ENCODE peak calls at places on chromosome 10, in four cellular contexts. Y is thyroid gland, L is prostate gland, J is fibroblast of lung. E is an unnamed sample.

GRCh38 chr10:50279489-50279888 is 28.2 kb upstream of the ASAH2 start:
- DNase-seq in L (no peak), J (no peak), Y (no peak), E (no peak)

GRCh38 chr10:100522945-100523344 is 3.3 kb upstream of the SEC31B start:
- DNase-seq in L (no peak), J (no peak), Y (no peak), E (no peak)

GRCh38 chr10:97714401-97715258 is 1.1 kb downstream of the MARVELD1 start:
- DNase-seq in J (peak), Y (peak), L (peak), E (no peak)

GRCh38 chr10:88460601-88461000 is 122.5 kb downstream of the RNLS start:
- DNase-seq in Y (no peak), L (no peak), J (no peak), E (no peak)

GRCh38 chr10:70053212-70053895 is 708 bp downstream of the MACROH2A2 start:
- DNase-seq in J (no peak), Y (peak), L (no peak), E (no peak)

GRCh38 chr10:9786101-9786500 is 1231.6 kb upstream of the CELF2 start:
- DNase-seq in J (peak), L (no peak), Y (no peak), E (peak)

GRCh38 chr10:16606421-16606820 is 84.7 kb upstream of the C1QL3 start:
- DNase-seq in L (no peak), J (peak), Y (no peak), E (no peak)

GRCh38 chr10:128405450-128405849 is 279.2 kb upstream of the MKI67 start:
- DNase-seq in J (no peak), Y (no peak), L (no peak), E (no peak)

GRCh38 chr10:69800109-69800508 is 1.6 kb upstream of the COL13A1 start:
- DNase-seq in J (peak), L (peak), Y (peak), E (peak)

GRCh38 chr10:78966182-78966787 is 102.5 kb upstream of the ZMIZ1 start:
- DNase-seq in L (no peak), J (no peak), Y (no peak), E (no peak)

GRCh38 chr10:96252730-96253129 is 18.6 kb downstream of the BLNK start:
- DNase-seq in L (no peak), J (no peak), Y (no peak), E (no peak)

GRCh38 chr10:128894641-128895040 is 572.4 kb upstream of the MGMT start:
- DNase-seq in Y (no peak), J (no peak), L (no peak), E (no peak)

GRCh38 chr10:58919927-58920654 is 256.4 kb upstream of the PHYHIPL start:
- DNase-seq in L (no peak), J (peak), Y (no peak), E (peak)

GRCh38 chr10:29415876-29416275 is 127.0 kb downstream of the LYZL1 start:
- DNase-seq in L (no peak), J (no peak), Y (no peak), E (no peak)

GRCh38 chr10:87861566-87861952 is 1.8 kb downstream of the KLLN start:
- DNase-seq in Y (peak), L (peak), J (peak), E (peak)

GRCh38 chr10:116761883-116762282 is 19.5 kb upstream of the HSPA12A start:
- DNase-seq in L (no peak), J (no peak), Y (no peak), E (no peak)

GRCh38 chr10:18666810-18667209 is 7.6 kb downstream of the ARL5B start:
- DNase-seq in L (no peak), J (peak), Y (no peak), E (no peak)

GRCh38 chr10:36325815-36326214 is 683.7 kb upstream of the FZD8 start:
- DNase-seq in L (no peak), Y (no peak), J (no peak), E (no peak)

GRCh38 chr10:73991846-73992245 is 6.1 kb upstream of the VCL start:
- DNase-seq in Y (no peak), J (no peak), L (no peak), E (no peak)

GRCh38 chr10:43224321-43224720 is 42.5 kb downstream of the RASGEF1A start:
- DNase-seq in J (no peak), L (no peak), Y (no peak), E (no peak)

GRCh38 chr10:44193156-44193555 is 191.7 kb downstream of the CXCL12 start:
- DNase-seq in J (no peak), L (no peak), Y (no peak), E (no peak)

GRCh38 chr10:598415-599170 is 90.9 kb downstream of the DIP2C start:
- DNase-seq in Y (no peak), J (peak), L (no peak), E (peak)

GRCh38 chr10:21506351-21506750 is 19.1 kb downstream of the SKIDA1 start:
- DNase-seq in J (no peak), L (no peak), Y (no peak), E (no peak)

GRCh38 chr10:132322621-132323048 is 9.4 kb upstream of the LRRC27 start:
- DNase-seq in Y (no peak), L (no peak), J (peak), E (no peak)
- H3K27ac ChIP-seq in Y (no peak), L (no peak), J (peak), E (peak)

DNA sequence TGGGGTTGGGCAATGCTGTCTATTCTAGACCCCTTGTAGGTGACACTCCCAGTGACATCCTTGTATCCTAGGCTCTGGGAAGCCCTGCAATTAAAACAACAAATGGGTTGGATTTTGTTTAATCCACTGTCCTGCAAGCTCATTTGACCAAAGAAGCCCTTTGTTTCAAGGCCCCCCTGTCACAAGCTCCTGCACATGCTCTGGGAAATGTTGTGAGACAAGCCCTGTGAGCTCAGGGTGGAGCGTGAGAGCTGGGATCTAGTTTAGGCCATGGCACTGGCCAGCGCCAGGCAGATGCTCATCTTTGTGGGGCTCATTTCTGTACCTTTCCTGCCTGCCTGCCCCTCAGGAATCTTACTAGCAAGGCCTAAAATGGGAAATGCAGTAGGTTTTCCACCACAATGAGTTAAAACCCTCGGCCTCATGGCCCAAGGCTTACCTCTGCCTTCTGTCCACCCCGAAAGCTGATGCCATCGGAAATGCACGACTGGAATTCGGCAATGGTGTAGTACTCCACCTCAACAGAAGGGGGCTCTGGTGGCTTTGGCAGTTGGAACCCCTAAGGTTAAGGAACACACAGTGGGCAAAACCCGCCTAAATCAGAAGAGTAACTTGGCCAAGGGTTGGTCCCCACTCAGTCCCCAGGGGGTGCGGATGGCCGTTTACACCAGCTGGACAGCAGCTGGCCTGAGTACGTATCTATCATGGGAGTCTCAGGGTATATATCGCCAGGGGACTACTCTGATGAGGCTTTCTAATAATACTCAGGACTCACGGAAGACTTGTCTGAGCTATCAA is 112.1 kb downstream of the NEURL1 start:
- DNase-seq in L (peak), J (peak), Y (peak), E (no peak)
- TF ChIP-seq CTCF in L (peak), J (peak), Y (peak), E (peak)

GRCh38 chr10:120478401-120478800 is 21.4 kb downstream of the PLPP4 start:
- DNase-seq in J (no peak), Y (no peak), L (no peak), E (no peak)

GRCh38 chr10:120479506-120479905 is 22.5 kb downstream of the PLPP4 start:
- DNase-seq in L (no peak), J (no peak), Y (no peak), E (no peak)

GRCh38 chr10:120475844-120476791 is 19.1 kb downstream of the PLPP4 start:
- DNase-seq in Y (no peak), J (no peak), L (no peak), E (no peak)

GRCh38 chr10:120477006-120477722 is 20.1 kb downstream of the PLPP4 start:
- DNase-seq in L (no peak), Y (no peak), J (no peak), E (no peak)

DNA sequence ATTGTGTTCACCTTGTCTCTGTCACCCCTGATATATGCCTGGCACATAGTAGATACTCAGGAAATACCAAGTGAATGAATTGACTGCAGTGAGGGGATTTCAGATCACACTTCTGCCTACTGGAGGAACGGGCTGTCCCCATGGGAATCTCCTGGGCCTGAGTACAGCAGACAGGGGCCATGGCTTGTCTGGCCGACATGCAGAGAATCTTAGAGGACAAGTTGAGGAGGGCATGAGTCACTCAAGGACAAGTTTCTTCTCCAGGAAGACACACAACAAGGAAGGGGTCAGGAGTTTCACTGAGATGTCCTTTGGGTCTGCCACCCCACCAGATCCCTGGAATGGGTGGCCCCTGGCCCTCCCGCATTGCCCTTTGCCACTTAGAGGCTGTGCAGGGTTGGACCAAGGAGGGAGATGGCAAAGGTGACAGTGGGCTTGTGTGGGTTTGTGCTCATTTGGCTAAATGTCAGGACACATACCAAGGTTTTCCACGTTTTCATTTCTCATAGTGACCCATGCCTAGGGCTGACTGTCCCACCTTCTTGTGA is 20.8 kb downstream of the PLPP4 start:
- DNase-seq in J (no peak), Y (no peak), L (no peak), E (no peak)
- H3K27ac ChIP-seq in J (no peak), Y (no peak), L (no peak), E (no peak)

GRCh38 chr10:112230325-112230988 is 46.9 kb upstream of the GPAM start:
- DNase-seq in J (no peak), Y (no peak), L (no peak), E (no peak)
- TF ChIP-seq CTCF in J (no peak), Y (no peak), L (no peak), E (no peak)

DNA sequence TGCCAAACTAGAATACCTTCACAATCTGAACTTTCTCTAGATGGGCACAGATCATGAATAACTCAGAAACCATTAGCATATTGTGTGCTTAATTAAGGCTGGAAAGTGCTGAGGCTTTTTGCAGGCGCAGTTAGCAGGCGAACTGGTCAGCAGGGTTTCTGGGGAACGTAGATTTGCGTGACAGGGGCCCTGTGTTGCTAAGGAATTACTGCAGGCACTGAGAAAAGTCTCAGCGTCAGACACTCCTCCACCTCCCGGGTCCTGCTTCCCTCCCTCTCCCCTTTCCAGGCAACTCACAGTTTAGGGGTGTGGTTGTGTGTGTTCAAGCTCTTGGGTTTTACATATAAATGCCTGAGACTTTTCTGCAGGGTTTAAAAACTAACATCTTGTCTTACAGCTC is 2.2 kb downstream of the MAP3K8 start:
- DNase-seq in J (peak), L (no peak), Y (peak), E (no peak)
- H3K27ac ChIP-seq in J (peak), L (peak), Y (peak), E (no peak)

GRCh38 chr10:71780722-71781121 is 7.4 kb upstream of the VSIR start:
- DNase-seq in Y (no peak), L (no peak), J (no peak), E (no peak)
- TF ChIP-seq CTCF in Y (no peak), L (no peak), J (no peak), E (no peak)

GRCh38 chr10:33193057-33193866 is 141.2 kb downstream of the NRP1 start:
- DNase-seq in Y (peak), J (peak), L (peak), E (peak)
- H3K27ac ChIP-seq in Y (no peak), J (peak), L (peak), E (no peak)